ENCODE peak calls at places on chromosomes 2 and 18, in four cellular contexts. X is fibroblast of mammary gland, W is cardiac muscle cell, R is AG04449. V is an unnamed sample.

GRCh38 chr18:74303936-74304335 is 11.7 kb upstream of the C18orf63 start:
- DNase-seq in W (no peak), R (no peak), X (peak), V (no peak)

GRCh38 chr2:124476291-124476690 is 451.2 kb downstream of the CNTNAP5 start:
- DNase-seq in R (no peak), W (no peak), X (no peak), V (no peak)

GRCh38 chr2:172698041-172698863 is 37.4 kb upstream of the RAPGEF4 start:
- DNase-seq in R (peak), W (no peak), X (peak), V (no peak)

GRCh38 chr2:180670302-180671003 is 310.0 kb upstream of the UBE2E3 start:
- DNase-seq in W (no peak), X (no peak), R (no peak), V (no peak)

GRCh38 chr2:241777686-241778627 is 1.3 kb downstream of the GAL3ST2 start:
- DNase-seq in X (no peak), W (no peak), R (no peak), V (no peak)

GRCh38 chr2:1395009-1395408 is 18.3 kb upstream of the TPO start:
- DNase-seq in W (no peak), X (no peak), R (no peak), V (no peak)

GRCh38 chr18:61890344-61890743 is 2.5 kb downstream of the RNF152 start:
- DNase-seq in X (no peak), W (no peak), R (no peak), V (no peak)

GRCh38 chr18:32333781-32334180 is 136.9 kb downstream of the GAREM1 start:
- DNase-seq in R (no peak), X (peak), W (no peak), V (no peak)

GRCh38 chr2:62216113-62216512 is 20.2 kb downstream of the B3GNT2 start:
- DNase-seq in R (no peak), X (no peak), W (no peak), V (no peak)

GRCh38 chr2:120239488-120240287 is 13.0 kb upstream of the RALB start:
- DNase-seq in X (peak), R (peak), W (no peak), V (no peak)

GRCh38 chr2:63735263-63735662 is 106.4 kb upstream of the UGP2 start:
- DNase-seq in W (no peak), R (no peak), X (peak), V (no peak)

GRCh38 chr18:52992041-52992440 is 652.0 kb downstream of the DCC start:
- DNase-seq in X (no peak), W (peak), R (no peak), V (no peak)
- TF ChIP-seq CTCF in X (no peak), W (no peak), R (peak), V (peak)

GRCh38 chr2:233058717-233059546 is 1.2 kb upstream of the INPP5D start:
- DNase-seq in R (no peak), X (no peak), W (no peak), V (no peak)
- H3K4me3 ChIP-seq in R (no peak), X (no peak), W (no peak), V (no peak)

GRCh38 chr2:11409184-11409959 is 56.6 kb downstream of the E2F6 start:
- DNase-seq in W (no peak), R (no peak), X (peak), V (no peak)

GRCh38 chr2:11410101-11410500 is 55.9 kb downstream of the E2F6 start:
- DNase-seq in R (no peak), W (no peak), X (no peak), V (no peak)

GRCh38 chr2:11412449-11412810 is 53.5 kb downstream of the E2F6 start:
- DNase-seq in X (no peak), W (no peak), R (no peak), V (no peak)

GRCh38 chr2:11411244-11411643 is 54.7 kb downstream of the E2F6 start:
- DNase-seq in X (no peak), W (no peak), R (no peak), V (no peak)

DNA sequence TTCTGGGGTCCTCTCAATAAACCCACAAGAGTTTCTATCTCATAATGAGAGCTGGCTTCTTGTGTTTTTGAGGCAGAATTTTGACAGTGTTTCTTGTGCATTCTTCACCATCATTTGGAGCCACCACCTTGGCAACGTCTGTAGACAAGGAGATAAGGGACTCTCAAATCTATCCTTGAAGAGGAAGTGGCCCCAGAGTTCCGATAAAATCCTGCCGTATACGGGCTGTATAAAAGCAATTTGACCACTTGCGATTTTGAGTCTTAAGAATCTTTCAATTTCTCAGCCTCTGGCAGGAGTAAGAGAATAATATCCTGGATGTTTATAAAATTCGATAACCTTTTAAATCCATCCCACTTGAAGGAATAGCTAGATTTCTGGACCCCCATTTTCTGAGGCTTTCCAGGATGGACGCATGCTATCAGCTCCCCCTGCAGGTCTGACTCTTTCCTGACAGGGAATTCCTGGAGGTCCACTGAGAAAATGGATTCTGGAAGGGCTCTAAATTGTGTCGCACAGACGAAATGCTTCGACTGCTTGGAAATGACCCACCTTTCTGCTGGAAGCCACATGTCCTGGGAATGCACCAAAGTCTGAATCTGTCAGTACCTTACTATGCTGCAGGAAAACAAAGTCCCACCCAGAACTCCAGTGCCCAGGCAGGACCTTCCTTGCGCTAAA is 54.1 kb downstream of the E2F6 start:
- DNase-seq in X (peak), W (peak), R (no peak), V (no peak)
- TF ChIP-seq CTCF in X (peak), W (peak), R (peak), V (peak)

GRCh38 chr2:222306393-222307137 is 7.8 kb upstream of the PAX3 start:
- DNase-seq in W (no peak), R (no peak), X (no peak), V (no peak)
- H3K4me3 ChIP-seq in W (peak), R (peak), X (no peak), V (no peak)

GRCh38 chr2:208062113-208062512 is 36.8 kb upstream of the PLEKHM3 start:
- DNase-seq in X (peak), R (no peak), W (no peak), V (no peak)
- TF ChIP-seq CTCF in X (peak), R (peak), W (no peak), V (peak)

DNA sequence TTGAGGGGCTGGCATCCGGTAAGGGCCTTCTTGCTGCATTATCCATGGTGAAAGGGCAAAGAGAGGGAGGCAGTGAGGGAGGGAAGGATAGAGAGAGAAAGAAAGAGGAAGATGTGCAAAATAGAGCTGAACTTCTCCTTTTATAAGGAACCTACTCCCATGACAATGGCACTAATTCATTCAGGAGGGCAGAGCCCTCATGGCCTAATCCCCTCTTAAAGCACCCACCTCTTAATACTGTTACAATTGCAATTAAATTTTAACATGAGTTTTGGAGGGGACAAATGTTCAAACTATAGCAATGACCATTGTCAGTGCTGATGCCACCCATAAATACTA is 60.2 kb downstream of the CXCR4 start:
- DNase-seq in X (no peak), R (no peak), W (no peak), V (no peak)
- H3K4me3 ChIP-seq in X (no peak), R (no peak), W (no peak), V (no peak)

GRCh38 chr2:219997341-219997851 is 370.0 kb downstream of the SLC4A3 start:
- DNase-seq in W (peak), X (peak), R (no peak), V (no peak)
- TF ChIP-seq CTCF in W (peak), X (peak), R (peak), V (peak)

GRCh38 chr2:234823196-234823876 is 128.5 kb upstream of the SH3BP4 start:
- DNase-seq in X (no peak), R (no peak), W (no peak), V (no peak)

GRCh38 chr2:234827096-234827860 is 124.5 kb upstream of the SH3BP4 start:
- DNase-seq in X (no peak), W (no peak), R (no peak), V (no peak)

GRCh38 chr2:234826676-234827075 is 125.1 kb upstream of the SH3BP4 start:
- DNase-seq in X (no peak), W (no peak), R (no peak), V (no peak)

GRCh38 chr2:234821946-234822470 is 129.8 kb upstream of the SH3BP4 start:
- DNase-seq in R (no peak), X (no peak), W (no peak), V (no peak)

GRCh38 chr2:234823877-234824376 is 127.9 kb upstream of the SH3BP4 start:
- DNase-seq in R (peak), W (no peak), X (peak), V (no peak)
- H3K4me3 ChIP-seq in R (no peak), W (no peak), X (no peak), V (no peak)

DNA sequence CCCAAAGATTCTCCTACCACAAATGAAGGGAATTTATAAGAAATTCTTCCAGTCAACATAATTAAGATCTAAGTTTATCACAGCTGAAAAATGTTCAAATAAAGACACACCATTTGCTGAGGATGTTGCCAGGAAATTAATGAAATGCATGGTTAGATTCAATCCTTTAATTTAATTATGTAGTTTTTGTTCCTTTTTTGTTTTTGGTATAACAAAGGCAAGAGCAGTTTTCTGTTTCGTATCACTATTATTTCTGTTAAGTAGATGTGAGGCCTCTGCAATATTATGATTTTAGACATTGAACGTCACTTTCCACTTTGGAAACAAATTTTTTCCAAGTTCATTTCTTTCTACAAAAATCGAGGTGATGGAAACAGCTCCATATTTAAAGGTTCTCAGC is 440.0 kb downstream of the THSD7B start:
- DNase-seq in R (no peak), X (no peak), W (no peak), V (no peak)
- TF ChIP-seq CTCF in R (no peak), X (no peak), W (no peak), V (no peak)